ENCODE peak calls at places on chromosome 3, in six cellular contexts. N is NCI-H510A; X is gastrocnemius medialis; S is NCI-H526 treated with DMSO at 0.1 percent for 48 hours; U is ecto neural progenitor cell; I is CD8-positive, alpha-beta memory T cell. A is an unnamed sample.

GRCh38 chr3:146732325-146732724 is 127.2 kb upstream of the PLSCR5 start:
- DNase-seq in I (no peak), N (no peak), X (no peak), U (no peak), S (peak), A (no peak)

GRCh38 chr3:130892759-130893239 is 1.1 kb upstream of the ATP2C1 start:
- DNase-seq in I (peak), S (peak), X (peak), N (peak), U (no peak), A (peak)

GRCh38 chr3:43031490-43032216 is 52.5 kb downstream of the GASK1A start:
- DNase-seq in S (no peak), U (no peak), X (peak), I (no peak), N (no peak), A (peak)

GRCh38 chr3:161016417-161017313 is 88.5 kb downstream of the B3GALNT1 start:
- DNase-seq in N (no peak), X (no peak), I (no peak), S (no peak), U (no peak), A (no peak)

GRCh38 chr3:177126015-177126773 is 71.1 kb downstream of the TBL1XR1 start:
- DNase-seq in S (no peak), I (no peak), N (no peak), U (no peak), X (no peak), A (no peak)

GRCh38 chr3:146274833-146275232 is 23.9 kb upstream of the PLSCR4 start:
- DNase-seq in I (no peak), U (no peak), X (no peak), S (no peak), N (no peak), A (no peak)

GRCh38 chr3:59644479-59645075 is 594.8 kb upstream of the CFAP20DC start:
- DNase-seq in U (no peak), N (no peak), S (no peak), I (no peak), X (no peak), A (no peak)

GRCh38 chr3:34258271-34259015 is 460.0 kb downstream of the PDCD6IP start:
- DNase-seq in N (no peak), I (no peak), X (no peak), U (no peak), S (no peak), A (no peak)

GRCh38 chr3:171295502-171296373 is 164.5 kb downstream of the TNIK start:
- DNase-seq in U (no peak), I (no peak), X (no peak), S (no peak), N (no peak), A (no peak)

GRCh38 chr3:119562307-119562961 is 3.0 kb upstream of the CD80 start:
- DNase-seq in I (no peak), S (no peak), X (no peak), N (no peak), U (no peak), A (no peak)

GRCh38 chr3:134291300-134292254 is 40.9 kb upstream of the RYK start:
- DNase-seq in S (no peak), I (no peak), X (peak), N (no peak), U (no peak), A (no peak)

GRCh38 chr3:136862611-136862951 is 573 bp downstream of the NCK1 start:
- DNase-seq in I (no peak), U (no peak), N (peak), X (peak), S (peak), A (peak)

GRCh38 chr3:19920401-19921075 is 13.5 kb downstream of the EFHB start:
- DNase-seq in I (no peak), X (no peak), S (no peak), U (no peak), N (no peak), A (no peak)

GRCh38 chr3:38579551-38580449 is 69.7 kb downstream of the SCN5A start:
- DNase-seq in X (no peak), I (no peak), U (peak), N (no peak), S (no peak), A (peak)

GRCh38 chr3:161600185-161600584 is 103.6 kb downstream of the OTOL1 start:
- DNase-seq in N (peak), I (no peak), X (no peak), U (no peak), S (no peak), A (no peak)

GRCh38 chr3:188673509-188674239 is 498.1 kb upstream of the TPRG1 start:
- DNase-seq in I (no peak), X (no peak), S (no peak), N (no peak), U (no peak), A (no peak)

GRCh38 chr3:197508511-197508910 is 47.3 kb downstream of the BDH1 start:
- DNase-seq in X (no peak), U (no peak), I (no peak), N (no peak), S (no peak), A (no peak)

GRCh38 chr3:172272699-172273098 is 175.6 kb downstream of the GHSR start:
- DNase-seq in N (no peak), U (no peak), S (no peak), I (no peak), X (no peak), A (no peak)

GRCh38 chr3:19428729-19429128 is 280.4 kb downstream of the KCNH8 start:
- DNase-seq in S (no peak), X (no peak), U (no peak), I (no peak), N (no peak), A (no peak)

GRCh38 chr3:58251653-58252052 is 14.1 kb downstream of the ABHD6 start:
- DNase-seq in S (no peak), U (no peak), X (no peak), N (no peak), I (no peak), A (no peak)

GRCh38 chr3:9352917-9353823 is 9.7 kb upstream of the THUMPD3 start:
- DNase-seq in X (peak), I (peak), U (peak), S (peak), N (no peak), A (peak)

GRCh38 chr3:110623571-110623970 is 448.0 kb upstream of the NECTIN3 start:
- DNase-seq in I (no peak), X (no peak), N (no peak), U (no peak), S (no peak), A (no peak)

GRCh38 chr3:127375151-127375937 is 87.5 kb upstream of the PRR20G start:
- DNase-seq in I (no peak), U (no peak), N (no peak), X (no peak), S (no peak), A (peak)

GRCh38 chr3:167106456-167106855 is 273.6 kb downstream of the ZBBX start:
- DNase-seq in X (no peak), N (no peak), S (no peak), I (no peak), U (no peak), A (no peak)

GRCh38 chr3:57952651-57953050 is 55.6 kb upstream of the FLNB start:
- DNase-seq in I (no peak), U (no peak), N (no peak), S (no peak), X (no peak), A (no peak)

GRCh38 chr3:187662848-187663407 is 7.3 kb downstream of the SST start:
- DNase-seq in S (no peak), I (no peak), U (no peak), X (no peak), N (no peak), A (no peak)

GRCh38 chr3:27507515-27508266 is 23.5 kb upstream of the SLC4A7 start:
- DNase-seq in S (no peak), I (no peak), N (no peak), X (no peak), U (no peak), A (peak)

GRCh38 chr3:127182848-127183714 is 9.8 kb upstream of the PRR23E start:
- DNase-seq in S (no peak), N (peak), I (no peak), X (no peak), U (peak), A (peak)

GRCh38 chr3:52841211-52841980 is 6.6 kb upstream of the MUSTN1 start:
- DNase-seq in X (peak), N (no peak), I (no peak), S (no peak), U (no peak), A (no peak)

GRCh38 chr3:120661106-120661962 is 20.7 kb downstream of the HGD start:
- DNase-seq in N (no peak), X (no peak), U (no peak), I (no peak), S (no peak), A (no peak)

GRCh38 chr3:110459021-110459420 is 612.6 kb upstream of the NECTIN3 start:
- DNase-seq in X (no peak), N (no peak), S (no peak), U (no peak), I (no peak), A (no peak)

GRCh38 chr3:133441867-133442270 is 42.0 kb downstream of the BFSP2 start:
- DNase-seq in U (no peak), N (no peak), S (no peak), I (peak), X (no peak), A (no peak)

GRCh38 chr3:81170298-81170697 is 591.1 kb downstream of the GBE1 start:
- DNase-seq in I (no peak), X (no peak), U (no peak), S (no peak), N (no peak), A (no peak)

GRCh38 chr3:128112406-128112968 is 11.1 kb downstream of the RUVBL1 start:
- DNase-seq in I (peak), X (no peak), U (no peak), S (no peak), N (no peak), A (no peak)

GRCh38 chr3:24299236-24299635 is 195.4 kb downstream of the THRB start:
- DNase-seq in I (no peak), U (no peak), X (no peak), S (no peak), N (no peak), A (no peak)

GRCh38 chr3:43503067-43503728 is 118.6 kb downstream of the ANO10 start:
- DNase-seq in U (no peak), X (no peak), N (no peak), I (peak), S (peak), A (no peak)

GRCh38 chr3:171445805-171446204 is 14.4 kb downstream of the TNIK start:
- DNase-seq in U (no peak), S (no peak), I (no peak), N (no peak), X (no peak), A (no peak)

A was measured in islet precursor cell.